ENCODE peak calls at places on chromosomes 12 and 14, in four cellular contexts. One of them, this sample, is unnamed.

GRCh38 chr12:19431407-19432308 is 7.6 kb upstream of the AEBP2 start:
- DNase-seq in heart left ventricle: no peak
- DNase-seq in EL: peak
- DNase-seq in IMR-90: peak
- DNase-seq in this sample: peak

GRCh38 chr12:2389079-2389790 is 336.4 kb downstream of the CACNA1C start:
- DNase-seq in EL: peak
- DNase-seq in heart left ventricle: no peak
- DNase-seq in IMR-90: peak
- DNase-seq in this sample: no peak

GRCh38 chr12:121786441-121786825 is 7.1 kb downstream of the RHOF start:
- DNase-seq in heart left ventricle: peak
- DNase-seq in IMR-90: peak
- DNase-seq in EL: peak
- DNase-seq in this sample: no peak

GRCh38 chr12:32139064-32139421 is 32.4 kb downstream of the BICD1 start:
- DNase-seq in IMR-90: peak
- DNase-seq in EL: peak
- DNase-seq in heart left ventricle: no peak
- DNase-seq in this sample: no peak

GRCh38 chr12:46664771-46665287 is 161.0 kb downstream of the SLC38A4 start:
- DNase-seq in heart left ventricle: no peak
- DNase-seq in EL: peak
- DNase-seq in IMR-90: peak
- DNase-seq in this sample: peak

GRCh38 chr12:15691372-15691771 is 97.8 kb downstream of the EPS8 start:
- DNase-seq in heart left ventricle: no peak
- DNase-seq in EL: no peak
- DNase-seq in IMR-90: no peak
- DNase-seq in this sample: no peak

GRCh38 chr14:93732524-93732923 is 55.8 kb downstream of the PRIMA1 start:
- DNase-seq in EL: no peak
- DNase-seq in heart left ventricle: no peak
- DNase-seq in IMR-90: no peak
- DNase-seq in this sample: no peak

GRCh38 chr14:87522575-87522974 is 470.4 kb downstream of the GALC start:
- DNase-seq in heart left ventricle: no peak
- DNase-seq in IMR-90: no peak
- DNase-seq in EL: no peak
- DNase-seq in this sample: no peak

GRCh38 chr12:70722584-70723343 is 85.5 kb upstream of the PTPRB start:
- DNase-seq in IMR-90: no peak
- DNase-seq in EL: no peak
- DNase-seq in heart left ventricle: no peak
- DNase-seq in this sample: no peak

GRCh38 chr12:26872623-26873022 is 39.6 kb upstream of the ITPR2 start:
- DNase-seq in IMR-90: no peak
- DNase-seq in heart left ventricle: no peak
- DNase-seq in EL: no peak
- DNase-seq in this sample: no peak

GRCh38 chr12:25052191-25053020 is 103.5 kb upstream of the BCAT1 start:
- DNase-seq in heart left ventricle: peak
- DNase-seq in EL: no peak
- DNase-seq in IMR-90: no peak
- DNase-seq in this sample: no peak

GRCh38 chr12:105358789-105359188 is 28.3 kb downstream of the C12orf75 start:
- DNase-seq in EL: no peak
- DNase-seq in heart left ventricle: no peak
- DNase-seq in IMR-90: no peak
- DNase-seq in this sample: no peak

This sample was measured in prostate gland.